ENCODE peak calls at places on chromosomes 7 and 10, in eight cellular contexts. One of them, this sample, is unnamed.

GRCh38 chr10:103691723-103692380 is 163.5 kb downstream of the SH3PXD2A start:
- DNase-seq in heart right ventricle: no peak
- DNase-seq in lower lobe of right lung: no peak
- DNase-seq in GM13976: peak; percentile 76
- DNase-seq in HFF-Myc: no peak
- DNase-seq in AG10803: no peak
- DNase-seq in cardiac fibroblast: no peak
- DNase-seq in nephron progenitor cell: peak; percentile 27
- DNase-seq in this sample: peak; percentile 34

GRCh38 chr7:105649727-105650381 is 68.6 kb upstream of the EFCAB10 start:
- DNase-seq in HFF-Myc: no peak
- DNase-seq in lower lobe of right lung: no peak
- DNase-seq in AG10803: peak; percentile 75
- DNase-seq in heart right ventricle: no peak
- DNase-seq in GM13976: no peak
- DNase-seq in cardiac fibroblast: peak; percentile 41
- DNase-seq in nephron progenitor cell: no peak
- DNase-seq in this sample: no peak

GRCh38 chr7:134056816-134057215 is 70.3 kb upstream of the LRGUK start:
- DNase-seq in cardiac fibroblast: no peak
- DNase-seq in GM13976: no peak
- DNase-seq in lower lobe of right lung: no peak
- DNase-seq in heart right ventricle: no peak
- DNase-seq in nephron progenitor cell: no peak
- DNase-seq in AG10803: no peak
- DNase-seq in HFF-Myc: no peak
- DNase-seq in this sample: no peak

GRCh38 chr7:26897928-26898327 is 33.5 kb upstream of the SKAP2 start:
- DNase-seq in cardiac fibroblast: no peak
- DNase-seq in nephron progenitor cell: no peak
- DNase-seq in GM13976: no peak
- DNase-seq in HFF-Myc: no peak
- DNase-seq in heart right ventricle: no peak
- DNase-seq in lower lobe of right lung: no peak
- DNase-seq in AG10803: no peak
- DNase-seq in this sample: no peak

GRCh38 chr7:22861576-22861975 is 38.9 kb upstream of the TOMM7 start:
- DNase-seq in cardiac fibroblast: no peak
- DNase-seq in AG10803: no peak
- DNase-seq in GM13976: no peak
- DNase-seq in heart right ventricle: no peak
- DNase-seq in HFF-Myc: no peak
- DNase-seq in nephron progenitor cell: no peak
- DNase-seq in lower lobe of right lung: no peak
- DNase-seq in this sample: no peak

GRCh38 chr7:33118383-33118782 is 9.2 kb upstream of the RP9 start:
- DNase-seq in cardiac fibroblast: no peak
- DNase-seq in AG10803: no peak
- DNase-seq in lower lobe of right lung: no peak
- DNase-seq in heart right ventricle: no peak
- DNase-seq in HFF-Myc: no peak
- DNase-seq in nephron progenitor cell: no peak
- DNase-seq in GM13976: no peak
- DNase-seq in this sample: no peak

GRCh38 chr10:129993621-129994020 is 29.5 kb upstream of the EBF3 start:
- DNase-seq in GM13976: no peak
- DNase-seq in cardiac fibroblast: peak; percentile 11
- DNase-seq in HFF-Myc: no peak
- DNase-seq in AG10803: peak; percentile 87
- DNase-seq in lower lobe of right lung: no peak
- DNase-seq in heart right ventricle: no peak
- DNase-seq in nephron progenitor cell: no peak
- DNase-seq in this sample: no peak

GRCh38 chr7:22373388-22373787 is 16.4 kb upstream of the RAPGEF5 start:
- DNase-seq in lower lobe of right lung: no peak
- DNase-seq in cardiac fibroblast: no peak
- DNase-seq in heart right ventricle: no peak
- DNase-seq in GM13976: no peak
- DNase-seq in HFF-Myc: no peak
- DNase-seq in AG10803: no peak
- DNase-seq in nephron progenitor cell: no peak
- DNase-seq in this sample: no peak

GRCh38 chr7:50502947-50503346 is 52.8 kb upstream of the FIGNL1 start:
- DNase-seq in AG10803: peak; percentile 8
- DNase-seq in lower lobe of right lung: no peak
- DNase-seq in heart right ventricle: no peak
- DNase-seq in GM13976: no peak
- DNase-seq in HFF-Myc: no peak
- DNase-seq in nephron progenitor cell: no peak
- DNase-seq in cardiac fibroblast: peak; percentile 40
- DNase-seq in this sample: no peak

GRCh38 chr10:12844796-12845524 is 156.6 kb downstream of the CCDC3 start:
- DNase-seq in GM13976: no peak
- DNase-seq in HFF-Myc: peak; percentile 61
- DNase-seq in heart right ventricle: no peak
- DNase-seq in AG10803: peak; percentile 81
- DNase-seq in lower lobe of right lung: no peak
- DNase-seq in cardiac fibroblast: peak; percentile 75
- DNase-seq in nephron progenitor cell: no peak
- DNase-seq in this sample: no peak

GRCh38 chr7:1095621-1096155 is 7.8 kb downstream of the GPER1 start:
- DNase-seq in AG10803: no peak
- DNase-seq in nephron progenitor cell: no peak
- DNase-seq in heart right ventricle: no peak
- DNase-seq in HFF-Myc: no peak
- DNase-seq in GM13976: no peak
- DNase-seq in cardiac fibroblast: no peak
- DNase-seq in lower lobe of right lung: no peak
- DNase-seq in this sample: no peak

GRCh38 chr7:26487780-26488535 is 196.3 kb downstream of the SNX10 start:
- DNase-seq in HFF-Myc: no peak
- DNase-seq in nephron progenitor cell: no peak
- DNase-seq in AG10803: no peak
- DNase-seq in heart right ventricle: no peak
- DNase-seq in lower lobe of right lung: no peak
- DNase-seq in GM13976: no peak
- DNase-seq in cardiac fibroblast: no peak
- DNase-seq in this sample: no peak

GRCh38 chr7:70497793-70498192 is 634.2 kb upstream of the GALNT17 start:
- DNase-seq in nephron progenitor cell: no peak
- DNase-seq in AG10803: no peak
- DNase-seq in heart right ventricle: no peak
- DNase-seq in lower lobe of right lung: no peak
- DNase-seq in GM13976: no peak
- DNase-seq in HFF-Myc: no peak
- DNase-seq in cardiac fibroblast: no peak
- DNase-seq in this sample: no peak

GRCh38 chr10:3396116-3396515 is 223.5 kb upstream of the PITRM1 start:
- DNase-seq in AG10803: no peak
- DNase-seq in GM13976: no peak
- DNase-seq in heart right ventricle: no peak
- DNase-seq in nephron progenitor cell: no peak
- DNase-seq in cardiac fibroblast: no peak
- DNase-seq in lower lobe of right lung: no peak
- DNase-seq in HFF-Myc: no peak
- DNase-seq in this sample: no peak

GRCh38 chr10:86779267-86780017 is 23.0 kb downstream of the BMPR1A start:
- DNase-seq in nephron progenitor cell: no peak
- DNase-seq in GM13976: no peak
- DNase-seq in heart right ventricle: no peak
- DNase-seq in cardiac fibroblast: peak; percentile 63
- DNase-seq in AG10803: peak; percentile 87
- DNase-seq in HFF-Myc: no peak
- DNase-seq in lower lobe of right lung: no peak
- DNase-seq in this sample: no peak

GRCh38 chr7:14023838-14024237 is 34.4 kb upstream of the ETV1 start:
- DNase-seq in GM13976: no peak
- DNase-seq in HFF-Myc: no peak
- DNase-seq in cardiac fibroblast: peak; percentile 29
- DNase-seq in AG10803: no peak
- DNase-seq in heart right ventricle: no peak
- DNase-seq in lower lobe of right lung: no peak
- DNase-seq in nephron progenitor cell: no peak
- DNase-seq in this sample: no peak

GRCh38 chr7:144784943-144785342 is 50.9 kb downstream of the TPK1 start:
- DNase-seq in cardiac fibroblast: peak; percentile 94
- DNase-seq in lower lobe of right lung: no peak
- DNase-seq in heart right ventricle: no peak
- DNase-seq in AG10803: no peak
- DNase-seq in GM13976: no peak
- DNase-seq in nephron progenitor cell: no peak
- DNase-seq in HFF-Myc: no peak
- DNase-seq in this sample: no peak

GRCh38 chr10:71975087-71975890 is 11.1 kb downstream of the CHST3 start:
- DNase-seq in HFF-Myc: no peak
- DNase-seq in GM13976: peak; percentile 16
- DNase-seq in nephron progenitor cell: no peak
- DNase-seq in AG10803: peak; percentile 42
- DNase-seq in cardiac fibroblast: no peak
- DNase-seq in heart right ventricle: peak; percentile 68
- DNase-seq in lower lobe of right lung: no peak
- DNase-seq in this sample: no peak

GRCh38 chr7:156074084-156074483 is 261.8 kb upstream of the SHH start:
- DNase-seq in nephron progenitor cell: no peak
- DNase-seq in GM13976: no peak
- DNase-seq in AG10803: no peak
- DNase-seq in lower lobe of right lung: no peak
- DNase-seq in cardiac fibroblast: no peak
- DNase-seq in HFF-Myc: no peak
- DNase-seq in heart right ventricle: no peak
- DNase-seq in this sample: no peak

GRCh38 chr7:67786021-67786420 is 789.4 kb downstream of the TYW1 start:
- DNase-seq in lower lobe of right lung: no peak
- DNase-seq in AG10803: no peak
- DNase-seq in heart right ventricle: no peak
- DNase-seq in cardiac fibroblast: no peak
- DNase-seq in HFF-Myc: no peak
- DNase-seq in nephron progenitor cell: no peak
- DNase-seq in GM13976: no peak
- DNase-seq in this sample: no peak

GRCh38 chr7:114341648-114342047 is 73.0 kb upstream of the FOXP2 start:
- DNase-seq in nephron progenitor cell: no peak
- DNase-seq in GM13976: no peak
- DNase-seq in HFF-Myc: no peak
- DNase-seq in AG10803: no peak
- DNase-seq in cardiac fibroblast: no peak
- DNase-seq in lower lobe of right lung: no peak
- DNase-seq in heart right ventricle: no peak
- DNase-seq in this sample: no peak

GRCh38 chr10:132252412-132252811 is 55.3 kb downstream of the STK32C start:
- DNase-seq in nephron progenitor cell: no peak
- DNase-seq in cardiac fibroblast: no peak
- DNase-seq in lower lobe of right lung: no peak
- DNase-seq in HFF-Myc: no peak
- DNase-seq in GM13976: no peak
- DNase-seq in heart right ventricle: no peak
- DNase-seq in AG10803: no peak
- DNase-seq in this sample: no peak
- TF ChIP-seq CTCF in nephron progenitor cell: no peak
- TF ChIP-seq CTCF in cardiac fibroblast: no peak
- TF ChIP-seq CTCF in lower lobe of right lung: no peak
- TF ChIP-seq CTCF in HFF-Myc: no peak
- TF ChIP-seq CTCF in GM13976: no peak
- TF ChIP-seq CTCF in heart right ventricle: no peak
- TF ChIP-seq CTCF in AG10803: peak; percentile 8
- TF ChIP-seq CTCF in this sample: no peak

GRCh38 chr10:124217031-124217430 is 123.6 kb upstream of the CHST15 start:
- DNase-seq in HFF-Myc: no peak
- DNase-seq in heart right ventricle: no peak
- DNase-seq in GM13976: no peak
- DNase-seq in cardiac fibroblast: no peak
- DNase-seq in nephron progenitor cell: no peak
- DNase-seq in AG10803: no peak
- DNase-seq in lower lobe of right lung: no peak
- DNase-seq in this sample: no peak

GRCh38 chr10:124219655-124220054 is 126.3 kb upstream of the CHST15 start:
- DNase-seq in lower lobe of right lung: no peak
- DNase-seq in nephron progenitor cell: no peak
- DNase-seq in heart right ventricle: no peak
- DNase-seq in HFF-Myc: no peak
- DNase-seq in cardiac fibroblast: no peak
- DNase-seq in GM13976: no peak
- DNase-seq in AG10803: no peak
- DNase-seq in this sample: no peak

GRCh38 chr10:124220971-124221355 is 127.6 kb upstream of the CHST15 start:
- DNase-seq in nephron progenitor cell: no peak
- DNase-seq in lower lobe of right lung: no peak
- DNase-seq in HFF-Myc: no peak
- DNase-seq in cardiac fibroblast: no peak
- DNase-seq in GM13976: no peak
- DNase-seq in AG10803: no peak
- DNase-seq in heart right ventricle: no peak
- DNase-seq in this sample: no peak

GRCh38 chr10:124220547-124220946 is 127.1 kb upstream of the CHST15 start:
- DNase-seq in AG10803: no peak
- DNase-seq in lower lobe of right lung: no peak
- DNase-seq in HFF-Myc: no peak
- DNase-seq in cardiac fibroblast: no peak
- DNase-seq in nephron progenitor cell: no peak
- DNase-seq in GM13976: peak; percentile 60
- DNase-seq in heart right ventricle: no peak
- DNase-seq in this sample: no peak

GRCh38 chr10:124217906-124218769 is 124.7 kb upstream of the CHST15 start:
- DNase-seq in cardiac fibroblast: no peak
- DNase-seq in HFF-Myc: no peak
- DNase-seq in heart right ventricle: no peak
- DNase-seq in lower lobe of right lung: no peak
- DNase-seq in AG10803: no peak
- DNase-seq in GM13976: no peak
- DNase-seq in nephron progenitor cell: no peak
- DNase-seq in this sample: no peak
- TF ChIP-seq CTCF in cardiac fibroblast: no peak
- TF ChIP-seq CTCF in HFF-Myc: peak; percentile 6
- TF ChIP-seq CTCF in heart right ventricle: no peak
- TF ChIP-seq CTCF in lower lobe of right lung: no peak
- TF ChIP-seq CTCF in AG10803: no peak
- TF ChIP-seq CTCF in GM13976: no peak
- TF ChIP-seq CTCF in nephron progenitor cell: no peak
- TF ChIP-seq CTCF in this sample: no peak

GRCh38 chr7:12747687-12748306 is 60.4 kb downstream of the ARL4A start:
- DNase-seq in HFF-Myc: no peak
- DNase-seq in GM13976: no peak
- DNase-seq in lower lobe of right lung: no peak
- DNase-seq in nephron progenitor cell: no peak
- DNase-seq in AG10803: no peak
- DNase-seq in cardiac fibroblast: peak; percentile 77
- DNase-seq in heart right ventricle: no peak
- DNase-seq in this sample: no peak
- TF ChIP-seq CTCF in HFF-Myc: no peak
- TF ChIP-seq CTCF in GM13976: no peak
- TF ChIP-seq CTCF in lower lobe of right lung: no peak
- TF ChIP-seq CTCF in nephron progenitor cell: no peak
- TF ChIP-seq CTCF in AG10803: no peak
- TF ChIP-seq CTCF in cardiac fibroblast: no peak
- TF ChIP-seq CTCF in heart right ventricle: no peak
- TF ChIP-seq CTCF in this sample: no peak

DNA sequence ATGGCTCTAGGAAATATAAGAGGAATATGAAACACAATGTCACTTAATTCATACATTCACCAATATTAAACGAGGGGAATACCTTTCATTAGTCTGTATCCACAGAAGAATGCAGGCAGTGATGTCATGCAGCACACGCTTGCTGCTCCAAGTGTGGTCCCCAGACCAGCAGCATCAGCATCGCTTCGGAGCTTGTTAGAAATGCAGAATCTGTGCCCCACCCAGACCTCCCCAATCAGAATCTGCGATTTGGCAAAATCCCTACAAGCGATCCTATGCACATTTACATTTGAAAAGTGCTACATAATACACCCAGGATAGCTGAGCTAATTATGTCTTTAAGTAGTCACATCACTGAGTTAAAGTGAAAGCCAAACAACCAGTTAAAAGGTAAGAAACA is 75.0 kb downstream of the INHBA start:
- DNase-seq in cardiac fibroblast: no peak
- DNase-seq in lower lobe of right lung: no peak
- DNase-seq in heart right ventricle: no peak
- DNase-seq in AG10803: no peak
- DNase-seq in nephron progenitor cell: no peak
- DNase-seq in HFF-Myc: no peak
- DNase-seq in GM13976: no peak
- DNase-seq in this sample: no peak
- TF ChIP-seq CTCF in cardiac fibroblast: no peak
- TF ChIP-seq CTCF in lower lobe of right lung: no peak
- TF ChIP-seq CTCF in heart right ventricle: no peak
- TF ChIP-seq CTCF in AG10803: no peak
- TF ChIP-seq CTCF in nephron progenitor cell: no peak
- TF ChIP-seq CTCF in HFF-Myc: no peak
- TF ChIP-seq CTCF in GM13976: no peak
- TF ChIP-seq CTCF in this sample: no peak